ENCODE peak calls at places on chromosomes 12 and 14, in seven cellular contexts. L is activated CD4-positive, alpha-beta T cell treated with anti-CD3 and anti-CD28 coated beads for 48 hours; Q is HTR-8/SVneo; R is NCI-H1436 treated with DMSO at 0.1 percent for 48 hours; V is smooth muscle cell of the brain vasculature; O is astrocyte of the hippocampus; J is SK-N-SH. A is an unnamed sample.
A peak's percentile ranks its signal among the peaks of the same experiment; 100 is the strongest.

GRCh38 chr14:61690039-61690438 is 5.3 kb upstream of the HIF1A start:
- DNase-seq in L (no peak), Q (no peak), R (no peak), V (no peak), O (no peak), J (no peak), A (no peak)

GRCh38 chr12:1917172-1918070 is 1.0 kb downstream of the CACNA2D4 start:
- DNase-seq in L (no peak), Q (no peak), R (no peak), V (no peak), O (no peak), J (peak; percentile 27), A (no peak)

GRCh38 chr14:51293149-51293925 is 53.3 kb downstream of the TMX1 start:
- DNase-seq in L (no peak), Q (no peak), R (no peak), V (no peak), O (peak; percentile 64), J (no peak), A (no peak)

GRCh38 chr12:132316497-132317232 is 12.7 kb downstream of the GALNT9 start:
- DNase-seq in L (no peak), Q (no peak), R (no peak), V (no peak), O (no peak), J (no peak), A (no peak)

GRCh38 chr12:121718653-121719239 is 6.2 kb downstream of the TMEM120B start:
- DNase-seq in L (peak; percentile 25), Q (no peak), R (no peak), V (no peak), O (no peak), J (no peak), A (no peak)

GRCh38 chr12:29867823-29868222 is 84.1 kb upstream of the TMTC1 start:
- DNase-seq in L (no peak), Q (no peak), R (no peak), V (no peak), O (no peak), J (no peak), A (no peak)

GRCh38 chr14:75223664-75224154 is 47.3 kb upstream of the TMED10 start:
- DNase-seq in L (no peak), Q (peak; percentile 80), R (no peak), V (no peak), O (peak; percentile 43), J (no peak), A (no peak)

GRCh38 chr12:51986834-51987233 is 19.9 kb upstream of the TAMALIN start:
- DNase-seq in L (no peak), Q (no peak), R (no peak), V (no peak), O (no peak), J (no peak), A (no peak)

GRCh38 chr14:31932675-31933074 is 144.4 kb upstream of the ARHGAP5 start:
- DNase-seq in L (no peak), Q (no peak), R (no peak), V (no peak), O (no peak), J (no peak), A (no peak)